ENCODE peak calls at places on chromosomes 5 and 9, in seven cellular contexts. R is NT2/D1, L is EL, O is T1000, J is ELR, V is iris pigment epithelial cell, I is GM13976. K is an unnamed sample.

GRCh38 chr5:155259648-155260047 is 246.1 kb downstream of the KIF4B start:
- DNase-seq in I (no peak), O (no peak), L (no peak), J (no peak), V (no peak), R (no peak), K (no peak)

GRCh38 chr5:122870219-122870856 is 24.9 kb downstream of the SNX24 start:
- DNase-seq in V (peak; percentile 70), L (peak; percentile 76), I (no peak), J (peak; percentile 86), O (no peak), R (no peak), K (no peak)

GRCh38 chr5:9301200-9301599 is 244.7 kb downstream of the SEMA5A start:
- DNase-seq in J (no peak), I (no peak), V (no peak), O (no peak), R (no peak), L (no peak), K (no peak)

GRCh38 chr9:116859763-116860162 is 172.7 kb downstream of the TRIM32 start:
- DNase-seq in L (no peak), I (no peak), V (no peak), R (no peak), J (no peak), O (no peak), K (no peak)

GRCh38 chr5:157113007-157113406 is 4.2 kb upstream of the HAVCR2 start:
- DNase-seq in O (no peak), I (no peak), L (no peak), V (no peak), J (no peak), R (no peak), K (no peak)

GRCh38 chr9:94563548-94563947 is 8.7 kb downstream of the PCAT7 start:
- DNase-seq in I (no peak), R (no peak), O (no peak), J (no peak), V (no peak), L (no peak), K (no peak)

GRCh38 chr5:89260254-89260653 is 377.3 kb upstream of the MEF2C start:
- DNase-seq in I (no peak), O (no peak), J (no peak), R (no peak), V (no peak), L (no peak), K (no peak)

GRCh38 chr9:117783828-117784227 is 79.6 kb downstream of the TLR4 start:
- DNase-seq in J (no peak), L (no peak), V (no peak), R (no peak), I (peak; percentile 2), O (no peak), K (no peak)

GRCh38 chr5:136212252-136212721 is 19.3 kb upstream of the SMIM32 start:
- DNase-seq in L (peak; percentile 42), I (peak; percentile 81), O (no peak), J (peak; percentile 58), R (no peak), V (peak; percentile 38), K (peak; percentile 53)

GRCh38 chr9:101736723-101737122 is 1.7 kb downstream of the GRIN3A start:
- DNase-seq in J (peak; percentile 22), O (peak; percentile 2), I (no peak), L (peak; percentile 2), V (peak; percentile 10), R (peak; percentile 51), K (peak; percentile 9)

GRCh38 chr5:80408475-80408875 is 611 bp downstream of the ZFYVE16 start:
- DNase-seq in I (no peak), V (peak; percentile 36), J (peak; percentile 76), O (no peak), L (peak; percentile 66), R (no peak), K (peak; percentile 68)

GRCh38 chr5:56345352-56345751 is 112.2 kb upstream of the ANKRD55 start:
- DNase-seq in R (no peak), I (no peak), L (no peak), O (no peak), J (no peak), V (no peak), K (no peak)

K was measured in neural crest cell.